ENCODE peak calls at places on chromosomes 13 and 19, in eight cellular contexts. R, S, G, I, C, K, X and J are unnamed samples.
A peak's percentile ranks its signal among the peaks of the same experiment; 100 is the strongest.

GRCh38 chr13:24270639-24271131 is 38.7 kb upstream of the C1QTNF9 start:
- DNase-seq in I (no peak), R (peak; percentile 74), G (peak; percentile 51), K (peak; percentile 74), S (peak; percentile 51), C (peak; percentile 63), X (peak; percentile 50), J (peak; percentile 40)

GRCh38 chr19:33868821-33869412 is 72.2 kb downstream of the KCTD15 start:
- DNase-seq in R (peak; percentile 53), C (no peak), G (no peak), K (no peak), X (peak; percentile 44), S (no peak), I (no peak), J (no peak)

GRCh38 chr13:51928231-51928630 is 66.5 kb downstream of the CCDC70 start:
- DNase-seq in I (no peak), K (no peak), R (no peak), G (peak; percentile 52), S (no peak), X (no peak), C (no peak), J (no peak)

GRCh38 chr19:31613683-31614219 is 264.5 kb upstream of the TSHZ3 start:
- DNase-seq in X (no peak), S (no peak), I (no peak), K (no peak), R (no peak), C (no peak), G (no peak), J (no peak)

GRCh38 chr19:6668696-6669095 is 1.3 kb downstream of the TNFSF14 start:
- DNase-seq in C (no peak), K (peak; percentile 49), X (no peak), R (no peak), S (no peak), G (no peak), I (no peak), J (no peak)

GRCh38 chr19:1098177-1099051 is 3.2 kb upstream of the POLR2E start:
- DNase-seq in R (no peak), X (peak; percentile 72), C (no peak), G (no peak), S (no peak), I (no peak), K (no peak), J (no peak)

GRCh38 chr19:9586764-9587163 is 2.5 kb upstream of the ZNF121 start:
- DNase-seq in G (peak; percentile 54), R (peak; percentile 30), I (peak; percentile 72), X (peak; percentile 76), S (peak; percentile 45), K (peak; percentile 86), C (peak; percentile 59), J (peak; percentile 55)

GRCh38 chr19:3125900-3126524 is 9.8 kb upstream of the GNA15 start:
- DNase-seq in S (no peak), K (peak; percentile 64), I (peak; percentile 80), R (peak; percentile 37), C (peak; percentile 62), X (peak; percentile 38), G (peak; percentile 86), J (peak; percentile 53)

GRCh38 chr19:35995655-35995993 is 636 bp downstream of the SDHAF1 start:
- DNase-seq in R (peak; percentile 44), I (peak; percentile 28), K (peak; percentile 70), S (no peak), X (no peak), C (peak; percentile 34), G (peak; percentile 79), J (no peak)

GRCh38 chr13:99506632-99507031 is 5.4 kb downstream of the TM9SF2 start:
- DNase-seq in R (no peak), G (no peak), I (no peak), X (no peak), C (no peak), K (no peak), S (no peak), J (no peak)

GRCh38 chr19:17486545-17486944 is 16.2 kb downstream of the SLC27A1 start:
- DNase-seq in I (no peak), C (no peak), R (no peak), K (no peak), G (no peak), X (no peak), S (no peak), J (no peak)

GRCh38 chr13:35349673-35350278 is 126.7 kb downstream of the MAB21L1 start:
- DNase-seq in G (no peak), I (no peak), R (no peak), C (no peak), K (no peak), X (peak; percentile 51), S (no peak), J (no peak)

GRCh38 chr13:51148223-51148951 is 37.3 kb upstream of the C13orf42 start:
- DNase-seq in K (no peak), R (peak; percentile 4), X (no peak), C (no peak), I (no peak), G (no peak), S (no peak), J (no peak)

GRCh38 chr19:38834104-38834490 is 2.5 kb upstream of the ECH1 start:
- DNase-seq in G (no peak), I (no peak), R (no peak), X (no peak), C (no peak), S (no peak), K (no peak), J (no peak)

GRCh38 chr19:12782174-12782423 is 6.7 kb upstream of the HOOK2 start:
- DNase-seq in G (no peak), S (no peak), X (no peak), R (no peak), K (no peak), I (no peak), C (no peak), J (no peak)

GRCh38 chr13:110564472-110564985 is 3.0 kb upstream of the RAB20 start:
- DNase-seq in X (no peak), S (no peak), G (no peak), R (no peak), K (no peak), I (no peak), C (no peak), J (no peak)

GRCh38 chr13:85241045-85241444 is 558.2 kb downstream of the SLITRK6 start:
- DNase-seq in I (no peak), R (no peak), S (peak; percentile 5), G (no peak), K (no peak), C (no peak), X (peak; percentile 87), J (no peak)

GRCh38 chr13:104106705-104107393 is 1040.6 kb upstream of the SLC10A2 start:
- DNase-seq in C (no peak), I (no peak), S (no peak), R (no peak), K (no peak), G (no peak), X (peak; percentile 89), J (no peak)

GRCh38 chr19:291561-292280 is 518 bp upstream of the PLPP2 start:
- DNase-seq in G (no peak), K (no peak), S (no peak), C (no peak), I (no peak), R (peak; percentile 58), X (no peak), J (no peak)

GRCh38 chr19:10033614-10034013 is 20.3 kb downstream of the RDH8 start:
- DNase-seq in R (no peak), X (no peak), K (no peak), I (no peak), S (no peak), G (no peak), C (no peak), J (no peak)

GRCh38 chr13:97561182-97561581 is 127.2 kb downstream of the RAP2A start:
- DNase-seq in K (no peak), S (no peak), I (no peak), R (no peak), C (no peak), G (no peak), X (no peak), J (no peak)

GRCh38 chr13:98018293-98018692 is 64.8 kb downstream of the IPO5 start:
- DNase-seq in G (no peak), C (no peak), S (no peak), R (no peak), X (no peak), I (no peak), K (no peak), J (no peak)

GRCh38 chr13:43057653-43058317 is 34.4 kb downstream of the DNAJC15 start:
- DNase-seq in C (no peak), G (no peak), S (no peak), R (no peak), K (peak; percentile 35), I (no peak), X (no peak), J (no peak)

GRCh38 chr19:31592456-31592855 is 243.2 kb upstream of the TSHZ3 start:
- DNase-seq in G (no peak), R (no peak), S (no peak), X (no peak), I (no peak), C (no peak), K (no peak), J (no peak)

GRCh38 chr19:5691205-5691929 is 1.3 kb downstream of the RPL36 start:
- DNase-seq in X (peak; percentile 29), R (no peak), S (no peak), I (peak; percentile 68), C (no peak), G (no peak), K (peak; percentile 48), J (peak; percentile 57)

GRCh38 chr19:40216013-40216776 is 2.0 kb downstream of the TTC9B start:
- DNase-seq in G (no peak), C (no peak), S (no peak), K (no peak), R (no peak), X (no peak), I (no peak), J (no peak)

GRCh38 chr19:51702754-51703654 is 9.9 kb downstream of the SPACA6 start:
- DNase-seq in C (peak; percentile 20), K (no peak), S (no peak), R (peak; percentile 44), I (no peak), X (peak; percentile 41), G (no peak), J (no peak)

GRCh38 chr19:28898279-28898678 is 314.7 kb downstream of the UQCRFS1 start:
- DNase-seq in R (no peak), S (peak; percentile 41), K (no peak), C (no peak), I (no peak), G (no peak), X (no peak), J (no peak)

GRCh38 chr13:77952737-77953136 is 34.1 kb upstream of the EDNRB start:
- DNase-seq in K (no peak), I (no peak), X (no peak), S (no peak), R (no peak), C (no peak), G (no peak), J (no peak)

GRCh38 chr19:15618321-15618720 is 3.3 kb downstream of the CYP4F8 start:
- DNase-seq in R (no peak), C (no peak), I (no peak), S (no peak), K (no peak), X (no peak), G (no peak), J (no peak)

GRCh38 chr19:35107541-35107939 is 8.1 kb upstream of the FXYD3 start:
- DNase-seq in C (no peak), S (no peak), X (peak; percentile 82), G (no peak), K (no peak), I (no peak), R (peak; percentile 79), J (no peak)

GRCh38 chr13:32736648-32737047 is 150.4 kb downstream of the PDS5B start:
- DNase-seq in G (no peak), R (no peak), C (no peak), K (no peak), S (no peak), X (no peak), I (no peak), J (no peak)

GRCh38 chr13:99057310-99057975 is 79.6 kb upstream of the DOCK9 start:
- DNase-seq in G (no peak), I (no peak), K (no peak), R (no peak), X (peak; percentile 85), C (no peak), S (no peak), J (no peak)

GRCh38 chr19:49859838-49860715 is 7.3 kb downstream of the PNKP start:
- DNase-seq in K (no peak), R (no peak), I (no peak), S (no peak), X (no peak), C (no peak), G (no peak), J (no peak)